ENCODE peak calls at places on chromosomes 3 and 15, in nine cellular contexts. One of them, this sample, is unnamed.
A peak's percentile ranks its signal among the peaks of the same experiment; 100 is the strongest.

GRCh38 chr3:52537726-52538421 is 1.5 kb downstream of the UQCC5 start:
- DNase-seq in fibroblast of mammary gland: no peak
- DNase-seq in activated T-helper 1 cell treated with anti-CD3 and anti-CD28 coated beads, Interleukin-2, amount 50 U/mL, for 16 hours: no peak
- DNase-seq in right cardiac atrium: no peak
- DNase-seq in stimulated activated CD4-positive, alpha-beta T cell treated with anti-CD3 and anti-CD28 coated beads, TNF-alpha, amount 100 ng/mL, for 24 hours: no peak
- DNase-seq in activated effector memory CD4-positive, alpha-beta T cell treated with anti-CD3 and anti-CD28 coated beads, Interleukin-2, amount 50 U/mL, for 16 hours: peak; percentile 61
- DNase-seq in GOT3: no peak
- DNase-seq in endothelial cell of umbilical vein: no peak
- DNase-seq in epithelial cell of esophagus: no peak
- DNase-seq in this sample: no peak

GRCh38 chr3:77411990-77412389 is 372.1 kb downstream of the ROBO2 start:
- DNase-seq in epithelial cell of esophagus: peak; percentile 44
- DNase-seq in right cardiac atrium: no peak
- DNase-seq in endothelial cell of umbilical vein: no peak
- DNase-seq in stimulated activated CD4-positive, alpha-beta T cell treated with anti-CD3 and anti-CD28 coated beads, TNF-alpha, amount 100 ng/mL, for 24 hours: no peak
- DNase-seq in GOT3: no peak
- DNase-seq in activated effector memory CD4-positive, alpha-beta T cell treated with anti-CD3 and anti-CD28 coated beads, Interleukin-2, amount 50 U/mL, for 16 hours: no peak
- DNase-seq in activated T-helper 1 cell treated with anti-CD3 and anti-CD28 coated beads, Interleukin-2, amount 50 U/mL, for 16 hours: no peak
- DNase-seq in fibroblast of mammary gland: no peak
- DNase-seq in this sample: peak; percentile 23

GRCh38 chr3:31369637-31370036 is 163.1 kb upstream of the STT3B start:
- DNase-seq in activated effector memory CD4-positive, alpha-beta T cell treated with anti-CD3 and anti-CD28 coated beads, Interleukin-2, amount 50 U/mL, for 16 hours: no peak
- DNase-seq in activated T-helper 1 cell treated with anti-CD3 and anti-CD28 coated beads, Interleukin-2, amount 50 U/mL, for 16 hours: no peak
- DNase-seq in right cardiac atrium: no peak
- DNase-seq in endothelial cell of umbilical vein: peak; percentile 24
- DNase-seq in epithelial cell of esophagus: peak; percentile 4
- DNase-seq in fibroblast of mammary gland: peak; percentile 24
- DNase-seq in GOT3: no peak
- DNase-seq in stimulated activated CD4-positive, alpha-beta T cell treated with anti-CD3 and anti-CD28 coated beads, TNF-alpha, amount 100 ng/mL, for 24 hours: no peak
- DNase-seq in this sample: no peak

GRCh38 chr3:46854543-46854942 is 8.7 kb downstream of the MYL3 start:
- DNase-seq in GOT3: no peak
- DNase-seq in fibroblast of mammary gland: no peak
- DNase-seq in right cardiac atrium: peak; percentile 18
- DNase-seq in stimulated activated CD4-positive, alpha-beta T cell treated with anti-CD3 and anti-CD28 coated beads, TNF-alpha, amount 100 ng/mL, for 24 hours: no peak
- DNase-seq in activated T-helper 1 cell treated with anti-CD3 and anti-CD28 coated beads, Interleukin-2, amount 50 U/mL, for 16 hours: no peak
- DNase-seq in epithelial cell of esophagus: no peak
- DNase-seq in activated effector memory CD4-positive, alpha-beta T cell treated with anti-CD3 and anti-CD28 coated beads, Interleukin-2, amount 50 U/mL, for 16 hours: peak; percentile 56
- DNase-seq in endothelial cell of umbilical vein: no peak
- DNase-seq in this sample: no peak

GRCh38 chr15:59138243-59138642 is 33.3 kb downstream of the CCNB2 start:
- DNase-seq in activated T-helper 1 cell treated with anti-CD3 and anti-CD28 coated beads, Interleukin-2, amount 50 U/mL, for 16 hours: peak; percentile 32
- DNase-seq in stimulated activated CD4-positive, alpha-beta T cell treated with anti-CD3 and anti-CD28 coated beads, TNF-alpha, amount 100 ng/mL, for 24 hours: peak; percentile 3
- DNase-seq in right cardiac atrium: peak; percentile 74
- DNase-seq in activated effector memory CD4-positive, alpha-beta T cell treated with anti-CD3 and anti-CD28 coated beads, Interleukin-2, amount 50 U/mL, for 16 hours: peak; percentile 86
- DNase-seq in fibroblast of mammary gland: peak; percentile 59
- DNase-seq in epithelial cell of esophagus: peak; percentile 53
- DNase-seq in GOT3: no peak
- DNase-seq in endothelial cell of umbilical vein: peak; percentile 64
- DNase-seq in this sample: peak; percentile 54

GRCh38 chr3:156626104-156626503 is 48.3 kb upstream of the TIPARP start:
- DNase-seq in stimulated activated CD4-positive, alpha-beta T cell treated with anti-CD3 and anti-CD28 coated beads, TNF-alpha, amount 100 ng/mL, for 24 hours: no peak
- DNase-seq in epithelial cell of esophagus: peak; percentile 94
- DNase-seq in endothelial cell of umbilical vein: no peak
- DNase-seq in GOT3: no peak
- DNase-seq in activated effector memory CD4-positive, alpha-beta T cell treated with anti-CD3 and anti-CD28 coated beads, Interleukin-2, amount 50 U/mL, for 16 hours: no peak
- DNase-seq in activated T-helper 1 cell treated with anti-CD3 and anti-CD28 coated beads, Interleukin-2, amount 50 U/mL, for 16 hours: no peak
- DNase-seq in fibroblast of mammary gland: no peak
- DNase-seq in right cardiac atrium: no peak
- DNase-seq in this sample: peak; percentile 89

GRCh38 chr3:195116393-195117185 is 154.4 kb downstream of the XXYLT1 start:
- DNase-seq in epithelial cell of esophagus: no peak
- DNase-seq in endothelial cell of umbilical vein: peak; percentile 52
- DNase-seq in stimulated activated CD4-positive, alpha-beta T cell treated with anti-CD3 and anti-CD28 coated beads, TNF-alpha, amount 100 ng/mL, for 24 hours: no peak
- DNase-seq in fibroblast of mammary gland: no peak
- DNase-seq in activated effector memory CD4-positive, alpha-beta T cell treated with anti-CD3 and anti-CD28 coated beads, Interleukin-2, amount 50 U/mL, for 16 hours: no peak
- DNase-seq in activated T-helper 1 cell treated with anti-CD3 and anti-CD28 coated beads, Interleukin-2, amount 50 U/mL, for 16 hours: no peak
- DNase-seq in GOT3: no peak
- DNase-seq in right cardiac atrium: no peak
- DNase-seq in this sample: no peak

GRCh38 chr3:177005718-177006405 is 191.4 kb downstream of the TBL1XR1 start:
- DNase-seq in activated T-helper 1 cell treated with anti-CD3 and anti-CD28 coated beads, Interleukin-2, amount 50 U/mL, for 16 hours: no peak
- DNase-seq in endothelial cell of umbilical vein: no peak
- DNase-seq in activated effector memory CD4-positive, alpha-beta T cell treated with anti-CD3 and anti-CD28 coated beads, Interleukin-2, amount 50 U/mL, for 16 hours: no peak
- DNase-seq in epithelial cell of esophagus: no peak
- DNase-seq in stimulated activated CD4-positive, alpha-beta T cell treated with anti-CD3 and anti-CD28 coated beads, TNF-alpha, amount 100 ng/mL, for 24 hours: no peak
- DNase-seq in fibroblast of mammary gland: no peak
- DNase-seq in right cardiac atrium: no peak
- DNase-seq in GOT3: no peak
- DNase-seq in this sample: peak; percentile 5

GRCh38 chr15:37397266-37398022 is 297.1 kb upstream of the MEIS2 start:
- DNase-seq in right cardiac atrium: no peak
- DNase-seq in activated effector memory CD4-positive, alpha-beta T cell treated with anti-CD3 and anti-CD28 coated beads, Interleukin-2, amount 50 U/mL, for 16 hours: no peak
- DNase-seq in GOT3: no peak
- DNase-seq in fibroblast of mammary gland: no peak
- DNase-seq in activated T-helper 1 cell treated with anti-CD3 and anti-CD28 coated beads, Interleukin-2, amount 50 U/mL, for 16 hours: no peak
- DNase-seq in stimulated activated CD4-positive, alpha-beta T cell treated with anti-CD3 and anti-CD28 coated beads, TNF-alpha, amount 100 ng/mL, for 24 hours: no peak
- DNase-seq in epithelial cell of esophagus: no peak
- DNase-seq in endothelial cell of umbilical vein: no peak
- DNase-seq in this sample: no peak

GRCh38 chr3:117868766-117869165 is 1159.2 kb downstream of the TUSC7 start:
- DNase-seq in activated T-helper 1 cell treated with anti-CD3 and anti-CD28 coated beads, Interleukin-2, amount 50 U/mL, for 16 hours: no peak
- DNase-seq in right cardiac atrium: no peak
- DNase-seq in GOT3: no peak
- DNase-seq in stimulated activated CD4-positive, alpha-beta T cell treated with anti-CD3 and anti-CD28 coated beads, TNF-alpha, amount 100 ng/mL, for 24 hours: no peak
- DNase-seq in endothelial cell of umbilical vein: no peak
- DNase-seq in epithelial cell of esophagus: no peak
- DNase-seq in activated effector memory CD4-positive, alpha-beta T cell treated with anti-CD3 and anti-CD28 coated beads, Interleukin-2, amount 50 U/mL, for 16 hours: no peak
- DNase-seq in fibroblast of mammary gland: peak; percentile 39
- DNase-seq in this sample: no peak

GRCh38 chr3:48370330-48370708 is 1.7 kb upstream of the FBXW12 start:
- DNase-seq in endothelial cell of umbilical vein: no peak
- DNase-seq in stimulated activated CD4-positive, alpha-beta T cell treated with anti-CD3 and anti-CD28 coated beads, TNF-alpha, amount 100 ng/mL, for 24 hours: no peak
- DNase-seq in epithelial cell of esophagus: no peak
- DNase-seq in activated effector memory CD4-positive, alpha-beta T cell treated with anti-CD3 and anti-CD28 coated beads, Interleukin-2, amount 50 U/mL, for 16 hours: no peak
- DNase-seq in activated T-helper 1 cell treated with anti-CD3 and anti-CD28 coated beads, Interleukin-2, amount 50 U/mL, for 16 hours: no peak
- DNase-seq in fibroblast of mammary gland: no peak
- DNase-seq in GOT3: no peak
- DNase-seq in right cardiac atrium: no peak
- DNase-seq in this sample: no peak

GRCh38 chr15:85071061-85071460 is 89.4 kb downstream of the PDE8A start:
- DNase-seq in right cardiac atrium: no peak
- DNase-seq in epithelial cell of esophagus: no peak
- DNase-seq in endothelial cell of umbilical vein: no peak
- DNase-seq in GOT3: no peak
- DNase-seq in activated T-helper 1 cell treated with anti-CD3 and anti-CD28 coated beads, Interleukin-2, amount 50 U/mL, for 16 hours: no peak
- DNase-seq in stimulated activated CD4-positive, alpha-beta T cell treated with anti-CD3 and anti-CD28 coated beads, TNF-alpha, amount 100 ng/mL, for 24 hours: no peak
- DNase-seq in fibroblast of mammary gland: no peak
- DNase-seq in activated effector memory CD4-positive, alpha-beta T cell treated with anti-CD3 and anti-CD28 coated beads, Interleukin-2, amount 50 U/mL, for 16 hours: no peak
- DNase-seq in this sample: no peak

GRCh38 chr3:17678116-17678741 is 64.2 kb downstream of the TBC1D5 start:
- DNase-seq in fibroblast of mammary gland: peak; percentile 73
- DNase-seq in epithelial cell of esophagus: peak; percentile 48
- DNase-seq in endothelial cell of umbilical vein: no peak
- DNase-seq in activated T-helper 1 cell treated with anti-CD3 and anti-CD28 coated beads, Interleukin-2, amount 50 U/mL, for 16 hours: no peak
- DNase-seq in activated effector memory CD4-positive, alpha-beta T cell treated with anti-CD3 and anti-CD28 coated beads, Interleukin-2, amount 50 U/mL, for 16 hours: no peak
- DNase-seq in GOT3: no peak
- DNase-seq in stimulated activated CD4-positive, alpha-beta T cell treated with anti-CD3 and anti-CD28 coated beads, TNF-alpha, amount 100 ng/mL, for 24 hours: no peak
- DNase-seq in right cardiac atrium: no peak
- DNase-seq in this sample: peak; percentile 10

GRCh38 chr3:150149651-150150051 is 179.0 kb upstream of the PFN2 start:
- DNase-seq in right cardiac atrium: peak; percentile 33
- DNase-seq in stimulated activated CD4-positive, alpha-beta T cell treated with anti-CD3 and anti-CD28 coated beads, TNF-alpha, amount 100 ng/mL, for 24 hours: no peak
- DNase-seq in epithelial cell of esophagus: peak; percentile 88
- DNase-seq in fibroblast of mammary gland: peak; percentile 96
- DNase-seq in endothelial cell of umbilical vein: no peak
- DNase-seq in activated effector memory CD4-positive, alpha-beta T cell treated with anti-CD3 and anti-CD28 coated beads, Interleukin-2, amount 50 U/mL, for 16 hours: no peak
- DNase-seq in activated T-helper 1 cell treated with anti-CD3 and anti-CD28 coated beads, Interleukin-2, amount 50 U/mL, for 16 hours: no peak
- DNase-seq in GOT3: no peak
- DNase-seq in this sample: peak; percentile 13

GRCh38 chr3:162007722-162008121 is 511.1 kb downstream of the OTOL1 start:
- DNase-seq in activated effector memory CD4-positive, alpha-beta T cell treated with anti-CD3 and anti-CD28 coated beads, Interleukin-2, amount 50 U/mL, for 16 hours: no peak
- DNase-seq in right cardiac atrium: no peak
- DNase-seq in GOT3: no peak
- DNase-seq in endothelial cell of umbilical vein: no peak
- DNase-seq in activated T-helper 1 cell treated with anti-CD3 and anti-CD28 coated beads, Interleukin-2, amount 50 U/mL, for 16 hours: no peak
- DNase-seq in stimulated activated CD4-positive, alpha-beta T cell treated with anti-CD3 and anti-CD28 coated beads, TNF-alpha, amount 100 ng/mL, for 24 hours: no peak
- DNase-seq in fibroblast of mammary gland: peak; percentile 47
- DNase-seq in epithelial cell of esophagus: no peak
- DNase-seq in this sample: peak; percentile 22

GRCh38 chr3:62110801-62111200 is 262.5 kb downstream of the FEZF2 start:
- DNase-seq in activated T-helper 1 cell treated with anti-CD3 and anti-CD28 coated beads, Interleukin-2, amount 50 U/mL, for 16 hours: no peak
- DNase-seq in endothelial cell of umbilical vein: no peak
- DNase-seq in activated effector memory CD4-positive, alpha-beta T cell treated with anti-CD3 and anti-CD28 coated beads, Interleukin-2, amount 50 U/mL, for 16 hours: no peak
- DNase-seq in right cardiac atrium: no peak
- DNase-seq in epithelial cell of esophagus: no peak
- DNase-seq in fibroblast of mammary gland: no peak
- DNase-seq in stimulated activated CD4-positive, alpha-beta T cell treated with anti-CD3 and anti-CD28 coated beads, TNF-alpha, amount 100 ng/mL, for 24 hours: no peak
- DNase-seq in GOT3: no peak
- DNase-seq in this sample: no peak

GRCh38 chr3:138591392-138591791 is 2.7 kb downstream of the CEP70 start:
- DNase-seq in GOT3: no peak
- DNase-seq in activated T-helper 1 cell treated with anti-CD3 and anti-CD28 coated beads, Interleukin-2, amount 50 U/mL, for 16 hours: no peak
- DNase-seq in endothelial cell of umbilical vein: no peak
- DNase-seq in fibroblast of mammary gland: no peak
- DNase-seq in epithelial cell of esophagus: no peak
- DNase-seq in right cardiac atrium: no peak
- DNase-seq in stimulated activated CD4-positive, alpha-beta T cell treated with anti-CD3 and anti-CD28 coated beads, TNF-alpha, amount 100 ng/mL, for 24 hours: no peak
- DNase-seq in activated effector memory CD4-positive, alpha-beta T cell treated with anti-CD3 and anti-CD28 coated beads, Interleukin-2, amount 50 U/mL, for 16 hours: no peak
- DNase-seq in this sample: no peak

GRCh38 chr3:170003881-170004356 is 33.9 kb upstream of the GPR160 start:
- DNase-seq in epithelial cell of esophagus: no peak
- DNase-seq in activated effector memory CD4-positive, alpha-beta T cell treated with anti-CD3 and anti-CD28 coated beads, Interleukin-2, amount 50 U/mL, for 16 hours: no peak
- DNase-seq in stimulated activated CD4-positive, alpha-beta T cell treated with anti-CD3 and anti-CD28 coated beads, TNF-alpha, amount 100 ng/mL, for 24 hours: no peak
- DNase-seq in activated T-helper 1 cell treated with anti-CD3 and anti-CD28 coated beads, Interleukin-2, amount 50 U/mL, for 16 hours: no peak
- DNase-seq in GOT3: no peak
- DNase-seq in endothelial cell of umbilical vein: peak; percentile 60
- DNase-seq in right cardiac atrium: no peak
- DNase-seq in fibroblast of mammary gland: no peak
- DNase-seq in this sample: no peak

GRCh38 chr3:197333901-197334639 is 35.7 kb upstream of the DLG1 start:
- DNase-seq in activated effector memory CD4-positive, alpha-beta T cell treated with anti-CD3 and anti-CD28 coated beads, Interleukin-2, amount 50 U/mL, for 16 hours: no peak
- DNase-seq in GOT3: no peak
- DNase-seq in right cardiac atrium: no peak
- DNase-seq in endothelial cell of umbilical vein: no peak
- DNase-seq in stimulated activated CD4-positive, alpha-beta T cell treated with anti-CD3 and anti-CD28 coated beads, TNF-alpha, amount 100 ng/mL, for 24 hours: no peak
- DNase-seq in epithelial cell of esophagus: peak; percentile 57
- DNase-seq in fibroblast of mammary gland: no peak
- DNase-seq in activated T-helper 1 cell treated with anti-CD3 and anti-CD28 coated beads, Interleukin-2, amount 50 U/mL, for 16 hours: no peak
- DNase-seq in this sample: no peak

This sample was measured in MCF 10A.